ENCODE peak calls at places on chromosomes 1 and 21, in five cellular contexts. Z is colonic mucosa, H is AG04450, N is IMR-90, S is neural progenitor cell. X is an unnamed sample.

GRCh38 chr1:218350909-218351616 is 5.9 kb downstream of the TGFB2 start:
- DNase-seq in Z (no peak), H (peak; percentile 64), N (peak; percentile 89), S (no peak), X (no peak)

GRCh38 chr1:92599184-92599583 is 112.5 kb upstream of the GFI1 start:
- DNase-seq in Z (no peak), H (peak; percentile 4), N (peak; percentile 51), S (peak; percentile 20), X (no peak)

GRCh38 chr1:225545649-225546048 is 107.3 kb downstream of the ENAH start:
- DNase-seq in Z (no peak), H (no peak), N (no peak), S (no peak), X (no peak)

GRCh38 chr1:35377553-35377952 is 109.0 kb downstream of the ZMYM4 start:
- DNase-seq in Z (no peak), H (no peak), N (peak; percentile 68), S (no peak), X (no peak)

GRCh38 chr1:218851601-218852000 is 322.1 kb upstream of the LYPLAL1 start:
- DNase-seq in Z (no peak), H (peak; percentile 8), N (peak; percentile 72), S (no peak), X (no peak)

GRCh38 chr1:157137773-157138219 is 399 bp downstream of the ETV3 start:
- DNase-seq in Z (no peak), H (no peak), N (no peak), S (peak; percentile 50), X (no peak)

GRCh38 chr1:65114312-65114711 is 33.7 kb upstream of the AK4 start:
- DNase-seq in Z (no peak), H (no peak), N (no peak), S (no peak), X (no peak)

GRCh38 chr1:235669277-235669676 is 19.7 kb upstream of the GNG4 start:
- DNase-seq in Z (no peak), H (no peak), N (no peak), S (no peak), X (peak; percentile 68)

GRCh38 chr1:61851849-61852692 is 109.8 kb downstream of the PATJ start:
- DNase-seq in Z (no peak), H (peak; percentile 58), N (peak; percentile 79), S (peak; percentile 73), X (no peak)

GRCh38 chr1:226903819-226904710 is 33.6 kb downstream of the PSEN2 start:
- DNase-seq in Z (no peak), H (peak; percentile 47), N (peak; percentile 73), S (no peak), X (no peak)

GRCh38 chr21:15058718-15059316 is 6.0 kb downstream of the NRIP1 start:
- DNase-seq in Z (no peak), H (no peak), N (peak; percentile 68), S (no peak), X (no peak)

GRCh38 chr1:222009105-222009730 is 267.3 kb upstream of the DUSP10 start:
- DNase-seq in Z (no peak), H (no peak), N (no peak), S (peak; percentile 9), X (peak; percentile 55)

GRCh38 chr1:169517544-169518186 is 31.9 kb upstream of the SLC19A2 start:
- DNase-seq in Z (peak; percentile 54), H (no peak), N (no peak), S (no peak), X (no peak)

GRCh38 chr21:41634211-41634694 is 126.3 kb upstream of the TMPRSS2 start:
- DNase-seq in Z (peak; percentile 39), H (no peak), N (no peak), S (no peak), X (no peak)

GRCh38 chr1:193201021-193201420 is 14.6 kb upstream of the B3GALT2 start:
- DNase-seq in Z (no peak), H (no peak), N (no peak), S (no peak), X (no peak)

GRCh38 chr1:231550448-231550781 is 21.9 kb downstream of the TSNAX start:
- DNase-seq in Z (no peak), H (no peak), N (no peak), S (peak; percentile 39), X (peak; percentile 71)

GRCh38 chr1:156805766-156806511 is 10.7 kb downstream of the SH2D2A start:
- DNase-seq in Z (no peak), H (peak; percentile 82), N (peak; percentile 92), S (no peak), X (no peak)

GRCh38 chr21:43369124-43369523 is 57.8 kb downstream of the SIK1 start:
- DNase-seq in Z (no peak), H (no peak), N (peak; percentile 46), S (no peak), X (no peak)

GRCh38 chr1:166910396-166910994 is 34.4 kb upstream of the TADA1 start:
- DNase-seq in Z (peak; percentile 82), H (peak; percentile 43), N (peak; percentile 81), S (peak; percentile 84), X (peak; percentile 89)

GRCh38 chr1:73359001-73359400 is 839.0 kb downstream of the LRRIQ3 start:
- DNase-seq in Z (no peak), H (no peak), N (no peak), S (no peak), X (no peak)

GRCh38 chr1:33655496-33655895 is 183.1 kb downstream of the ZSCAN20 start:
- DNase-seq in Z (no peak), H (no peak), N (no peak), S (no peak), X (peak; percentile 15)

GRCh38 chr1:6872573-6873261 is 87.5 kb downstream of the CAMTA1 start:
- DNase-seq in Z (no peak), H (no peak), N (peak; percentile 45), S (no peak), X (no peak)

GRCh38 chr1:162131405-162132321 is 62.2 kb downstream of the NOS1AP start:
- DNase-seq in Z (peak; percentile 32), H (no peak), N (no peak), S (no peak), X (no peak)

GRCh38 chr1:202189919-202190715 is 3.5 kb upstream of the LGR6 start:
- DNase-seq in Z (no peak), H (no peak), N (peak; percentile 6), S (no peak), X (peak; percentile 79)

GRCh38 chr1:70627910-70628309 is 216.8 kb downstream of the CTH start:
- DNase-seq in Z (no peak), H (no peak), N (no peak), S (no peak), X (no peak)

GRCh38 chr1:87880098-87880746 is 551.5 kb downstream of the LMO4 start:
- DNase-seq in Z (no peak), H (no peak), N (no peak), S (no peak), X (no peak)

GRCh38 chr1:176338897-176339296 is 124.1 kb upstream of the PAPPA2 start:
- DNase-seq in Z (no peak), H (no peak), N (no peak), S (no peak), X (no peak)

GRCh38 chr1:237527761-237528160 is 363.0 kb downstream of the ZP4 start:
- DNase-seq in Z (no peak), H (no peak), N (no peak), S (no peak), X (no peak)

GRCh38 chr1:3409737-3410434 is 44.6 kb upstream of the ARHGEF16 start:
- DNase-seq in Z (peak; percentile 39), H (no peak), N (peak; percentile 23), S (peak; percentile 85), X (peak; percentile 66)

DNA sequence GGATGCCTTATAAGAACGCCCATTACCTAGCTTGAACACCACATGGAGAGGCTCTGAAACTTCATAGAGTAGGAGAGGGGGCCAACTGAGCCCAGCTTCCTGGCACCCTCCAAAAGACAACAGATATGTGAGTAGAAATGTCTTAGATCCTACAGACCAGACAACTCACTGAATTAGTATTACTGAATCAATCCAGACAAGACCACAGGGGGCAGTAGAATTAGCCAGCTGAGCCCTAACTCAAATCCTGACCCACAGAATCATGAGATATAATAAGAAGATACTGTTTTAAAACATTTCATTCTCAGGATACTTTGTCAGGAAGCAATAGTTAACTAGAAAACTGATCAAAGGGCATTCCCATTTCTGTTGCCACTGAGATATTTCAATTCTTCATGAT is 45.8 kb upstream of the C1orf21 start:
- DNase-seq in Z (no peak), H (no peak), N (no peak), S (no peak), X (no peak)
- TF ChIP-seq CTCF in Z (no peak), H (peak; percentile 41), N (peak; percentile 24), S (peak; percentile 42), X (peak; percentile 67)

DNA sequence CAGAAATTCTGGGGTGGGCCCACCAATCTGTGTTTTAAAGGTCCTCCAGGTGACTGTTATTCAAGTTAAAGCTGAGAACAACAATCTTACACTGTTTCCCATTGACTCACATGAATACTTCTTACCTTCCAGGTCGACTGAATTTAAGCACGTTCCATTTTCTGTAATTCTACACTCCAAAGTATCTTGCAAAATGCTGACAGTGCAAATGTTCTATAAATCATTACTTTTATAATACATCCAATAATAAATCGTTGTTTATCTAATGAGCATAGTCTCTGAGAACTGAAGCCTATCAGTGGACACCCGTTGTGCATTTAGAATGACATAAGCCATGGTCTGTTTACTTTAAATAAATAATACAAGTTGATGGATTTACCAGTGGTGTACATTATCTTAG is 75.8 kb upstream of the FMO3 start:
- DNase-seq in Z (no peak), H (no peak), N (no peak), S (no peak), X (no peak)
- TF ChIP-seq CTCF in Z (no peak), H (no peak), N (no peak), S (no peak), X (no peak)

GRCh38 chr1:154990276-154990675 is 3.1 kb upstream of the LENEP start:
- DNase-seq in Z (no peak), H (no peak), N (no peak), S (no peak), X (no peak)

GRCh38 chr1:154989195-154989860 is 4.1 kb upstream of the LENEP start:
- DNase-seq in Z (no peak), H (no peak), N (no peak), S (no peak), X (no peak)

GRCh38 chr1:154983776-154984466 is 777 bp downstream of the FLAD1 start:
- DNase-seq in Z (no peak), H (no peak), N (no peak), S (no peak), X (no peak)

GRCh38 chr1:154987326-154987725 is 4.2 kb downstream of the FLAD1 start:
- DNase-seq in Z (no peak), H (no peak), N (no peak), S (no peak), X (no peak)

GRCh38 chr1:154988053-154988954 is 5.1 kb upstream of the LENEP start:
- DNase-seq in Z (no peak), H (no peak), N (no peak), S (no peak), X (no peak)
- TF ChIP-seq CTCF in Z (no peak), H (peak; percentile 1), N (no peak), S (no peak), X (no peak)

GRCh38 chr1:8430476-8430875 is 112.6 kb downstream of the SLC45A1 start:
- DNase-seq in Z (no peak), H (no peak), N (no peak), S (no peak), X (no peak)

GRCh38 chr1:8429549-8430105 is 111.7 kb downstream of the SLC45A1 start:
- DNase-seq in Z (no peak), H (no peak), N (no peak), S (no peak), X (no peak)

GRCh38 chr1:8431779-8432178 is 113.9 kb downstream of the SLC45A1 start:
- DNase-seq in Z (no peak), H (no peak), N (no peak), S (no peak), X (no peak)

GRCh38 chr1:8428441-8428840 is 110.5 kb downstream of the SLC45A1 start:
- DNase-seq in Z (no peak), H (no peak), N (no peak), S (no peak), X (no peak)

GRCh38 chr1:8431028-8431427 is 113.1 kb downstream of the SLC45A1 start:
- DNase-seq in Z (no peak), H (no peak), N (no peak), S (no peak), X (peak; percentile 66)
- TF ChIP-seq CTCF in Z (no peak), H (no peak), N (no peak), S (peak; percentile 8), X (peak; percentile 58)

X was measured in endodermal cell.